ENCODE peak calls at places on chromosome 11, in five cellular contexts. H is testis, A is astrocyte of the spinal cord, R is suprapubic skin, O is AG04450. C is an unnamed sample.
A peak's percentile ranks its signal among the peaks of the same experiment; 100 is the strongest.

GRCh38 chr11:12765428-12765827 is 91.2 kb downstream of the TEAD1 start:
- DNase-seq in A (peak; percentile 66), R (no peak), O (peak; percentile 29), H (no peak), C (no peak)

GRCh38 chr11:58629857-58630256 is 7.4 kb downstream of the CNTF start:
- DNase-seq in R (no peak), A (peak; percentile 57), O (peak; percentile 24), H (peak; percentile 56), C (no peak)

GRCh38 chr11:111213256-111213655 is 32.3 kb upstream of the POU2AF2 start:
- DNase-seq in R (no peak), H (no peak), O (no peak), A (peak; percentile 40), C (no peak)

GRCh38 chr11:129743029-129743846 is 72.4 kb upstream of the TMEM45B start:
- DNase-seq in H (no peak), O (no peak), R (no peak), A (no peak), C (peak; percentile 82)

GRCh38 chr11:22780914-22781593 is 48.5 kb downstream of the SVIP start:
- DNase-seq in O (no peak), A (no peak), R (no peak), H (no peak), C (no peak)

GRCh38 chr11:31237819-31238771 is 131.4 kb downstream of the DCDC1 start:
- DNase-seq in A (no peak), O (no peak), H (no peak), R (no peak), C (no peak)

GRCh38 chr11:113506893-113507292 is 31.7 kb upstream of the DRD2 start:
- DNase-seq in O (no peak), H (no peak), A (no peak), R (no peak), C (peak; percentile 30)

GRCh38 chr11:68935516-68936357 is 32.0 kb downstream of the IGHMBP2 start:
- DNase-seq in O (no peak), R (no peak), H (no peak), A (no peak), C (no peak)

GRCh38 chr11:117583063-117583801 is 213.8 kb downstream of the DSCAML1 start:
- DNase-seq in A (no peak), O (no peak), R (peak; percentile 41), H (no peak), C (no peak)

GRCh38 chr11:57277845-57278720 is 41.0 kb upstream of the APLNR start:
- DNase-seq in H (peak; percentile 83), R (peak; percentile 87), A (peak; percentile 75), O (peak; percentile 58), C (peak; percentile 92)

GRCh38 chr11:111526501-111526900 is 11.9 kb downstream of the HOATZ start:
- DNase-seq in H (no peak), O (no peak), R (no peak), A (peak; percentile 72), C (no peak)

GRCh38 chr11:12717851-12718291 is 43.6 kb downstream of the TEAD1 start:
- DNase-seq in A (no peak), H (no peak), O (no peak), R (no peak), C (no peak)

GRCh38 chr11:134025086-134025437 is 43.8 kb upstream of the JAM3 start:
- DNase-seq in H (no peak), R (no peak), O (no peak), A (no peak), C (no peak)

GRCh38 chr11:69213315-69213714 is 57.6 kb downstream of the SMIM38 start:
- DNase-seq in R (no peak), H (no peak), O (no peak), A (no peak), C (peak; percentile 77)

GRCh38 chr11:122113836-122114235 is 2.2 kb downstream of the BLID start:
- DNase-seq in R (no peak), H (no peak), O (no peak), A (no peak), C (no peak)

GRCh38 chr11:65887723-65888162 is 528 bp downstream of the FIBP start:
- DNase-seq in R (no peak), A (no peak), O (no peak), H (no peak), C (no peak)

GRCh38 chr11:109939176-109939810 is 153.9 kb upstream of the ZC3H12C start:
- DNase-seq in H (peak; percentile 56), R (no peak), A (peak; percentile 85), O (peak; percentile 51), C (no peak)

GRCh38 chr11:118226781-118227180 is 2.0 kb upstream of the JAML start:
- DNase-seq in O (no peak), H (no peak), A (no peak), R (no peak), C (no peak)

GRCh38 chr11:83004855-83005556 is 66.7 kb downstream of the RAB30 start:
- DNase-seq in A (no peak), O (no peak), H (no peak), R (no peak), C (no peak)

GRCh38 chr11:76654310-76654851 is 16.2 kb downstream of the LRRC32 start:
- DNase-seq in H (peak; percentile 78), R (peak; percentile 69), O (peak; percentile 95), A (peak; percentile 75), C (no peak)

GRCh38 chr11:77418155-77418980 is 55.5 kb downstream of the PAK1 start:
- DNase-seq in A (no peak), H (no peak), R (no peak), O (no peak), C (no peak)

GRCh38 chr11:95584589-95584988 is 205.0 kb downstream of the FAM76B start:
- DNase-seq in A (no peak), R (no peak), H (no peak), O (no peak), C (no peak)

GRCh38 chr11:95585752-95586077 is 203.9 kb downstream of the FAM76B start:
- DNase-seq in H (no peak), O (no peak), R (no peak), A (no peak), C (no peak)

GRCh38 chr11:95585071-95585751 is 204.4 kb downstream of the FAM76B start:
- DNase-seq in O (no peak), A (peak; percentile 54), H (no peak), R (no peak), C (no peak)

GRCh38 chr11:95586155-95586554 is 203.4 kb downstream of the FAM76B start:
- DNase-seq in A (no peak), O (no peak), R (no peak), H (no peak), C (no peak)

GRCh38 chr11:95584180-95584579 is 205.4 kb downstream of the FAM76B start:
- DNase-seq in H (no peak), R (no peak), A (peak; percentile 20), O (no peak), C (no peak)
- TF ChIP-seq CTCF in H (no peak), R (no peak), A (no peak), O (no peak), C (no peak)

DNA sequence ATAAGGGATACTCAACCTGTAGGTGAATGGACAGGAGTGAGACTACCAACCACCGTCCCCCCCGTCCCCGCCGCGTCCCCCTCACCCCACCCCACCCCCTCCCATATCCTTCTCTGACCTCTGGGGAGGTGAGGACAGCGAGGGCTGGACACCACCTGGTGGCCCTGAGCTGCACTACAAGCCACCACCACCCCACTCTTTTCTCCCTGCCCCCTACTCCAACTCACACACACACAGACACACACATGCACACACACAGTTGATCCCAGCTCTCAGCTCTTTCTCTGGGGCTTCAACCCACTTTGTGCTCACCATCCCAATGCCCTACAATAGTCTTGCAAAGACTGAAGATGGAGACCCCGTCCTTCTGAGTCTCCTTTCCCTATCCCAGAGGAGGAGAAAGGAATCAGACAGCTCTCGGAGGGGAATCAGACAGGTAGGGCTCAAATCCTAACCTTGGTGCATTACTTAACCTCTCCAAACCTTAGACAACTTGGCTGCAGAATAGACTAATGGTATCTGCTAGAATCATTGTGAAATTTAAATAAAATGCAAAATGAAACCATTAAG is 100.8 kb downstream of the PDE2A start:
- DNase-seq in H (peak; percentile 41), A (peak; percentile 12), R (peak; percentile 54), O (no peak), C (no peak)
- TF ChIP-seq CTCF in H (no peak), A (peak; percentile 73), R (peak; percentile 69), O (peak; percentile 59), C (peak; percentile 48)

GRCh38 chr11:34308821-34309585 is 48.8 kb downstream of the ABTB2 start:
- DNase-seq in A (peak; percentile 22), R (no peak), O (no peak), H (no peak), C (no peak)
- TF ChIP-seq CTCF in A (no peak), R (no peak), O (no peak), H (no peak), C (no peak)

GRCh38 chr11:61725632-61726280 is 26.7 kb upstream of the MYRF start:
- DNase-seq in O (no peak), A (peak; percentile 76), H (peak; percentile 70), R (no peak), C (no peak)
- TF ChIP-seq CTCF in O (no peak), A (no peak), H (no peak), R (no peak), C (no peak)

GRCh38 chr11:7168741-7168990 is 79.9 kb downstream of the RBMXL2 start:
- DNase-seq in A (no peak), H (no peak), R (no peak), O (no peak), C (no peak)

GRCh38 chr11:7170431-7170830 is 81.3 kb upstream of the SYT9 start:
- DNase-seq in H (no peak), O (no peak), R (no peak), A (no peak), C (no peak)

GRCh38 chr11:7165911-7166310 is 77.1 kb downstream of the RBMXL2 start:
- DNase-seq in R (no peak), H (peak; percentile 32), A (no peak), O (no peak), C (no peak)

GRCh38 chr11:7167976-7168740 is 79.4 kb downstream of the RBMXL2 start:
- DNase-seq in R (no peak), O (no peak), A (no peak), H (no peak), C (no peak)
- TF ChIP-seq CTCF in R (no peak), O (no peak), A (peak; percentile 1), H (no peak), C (no peak)

GRCh38 chr11:123434262-123434661 is 4.2 kb downstream of the GRAMD1B start:
- DNase-seq in A (peak; percentile 17), H (no peak), R (no peak), O (no peak), C (no peak)
- TF ChIP-seq CTCF in A (peak; percentile 32), H (no peak), R (no peak), O (peak; percentile 26), C (peak; percentile 15)

GRCh38 chr11:47538741-47539575 is 14.0 kb downstream of the CELF1 start:
- DNase-seq in R (no peak), O (no peak), H (no peak), A (no peak), C (no peak)

GRCh38 chr11:47534707-47535251 is 18.2 kb downstream of the CELF1 start:
- DNase-seq in H (no peak), R (no peak), O (no peak), A (no peak), C (no peak)

GRCh38 chr11:47536925-47537324 is 16.0 kb downstream of the CELF1 start:
- DNase-seq in A (no peak), R (no peak), H (no peak), O (no peak), C (no peak)

GRCh38 chr11:47541070-47541469 is 11.9 kb downstream of the CELF1 start:
- DNase-seq in H (no peak), O (no peak), A (no peak), R (no peak), C (no peak)

GRCh38 chr11:47539681-47540039 is 13.3 kb downstream of the CELF1 start:
- DNase-seq in O (no peak), H (no peak), R (no peak), A (no peak), C (no peak)
- TF ChIP-seq CTCF in O (no peak), H (no peak), R (no peak), A (no peak), C (no peak)